ENCODE peak calls at places on chromosome 13, in seven cellular contexts. U, I, Q, J, H, W and C are unnamed samples.

GRCh38 chr13:101473458-101473857 is 21.0 kb downstream of the ITGBL1 start:
- DNase-seq in W (no peak), U (no peak), H (no peak), J (no peak), Q (no peak), I (no peak), C (no peak)

GRCh38 chr13:76523740-76524382 is 362.3 kb downstream of the KCTD12 start:
- DNase-seq in Q (no peak), W (no peak), U (peak; percentile 66), I (no peak), J (no peak), H (no peak), C (no peak)

GRCh38 chr13:110232756-110233155 is 74.2 kb downstream of the COL4A1 start:
- DNase-seq in I (no peak), U (no peak), Q (no peak), J (no peak), W (no peak), H (no peak), C (no peak)

GRCh38 chr13:94764576-94765321 is 52.4 kb upstream of the SOX21 start:
- DNase-seq in I (no peak), Q (no peak), H (no peak), W (no peak), J (no peak), U (no peak), C (peak; percentile 66)

GRCh38 chr13:114074671-114075315 is 57.6 kb downstream of the RASA3 start:
- DNase-seq in Q (no peak), I (no peak), H (no peak), J (no peak), W (no peak), U (no peak), C (no peak)

GRCh38 chr13:27625839-27626238 is 4.1 kb downstream of the POLR1D start:
- DNase-seq in I (no peak), H (no peak), U (no peak), Q (no peak), J (no peak), W (no peak), C (no peak)

GRCh38 chr13:66845393-66845792 is 384.7 kb downstream of the PCDH9 start:
- DNase-seq in J (no peak), W (no peak), U (no peak), H (no peak), Q (no peak), I (no peak), C (no peak)

GRCh38 chr13:110561335-110562033 is at the start of gene RAB20:
- DNase-seq in H (peak; percentile 56), W (peak; percentile 27), Q (peak; percentile 56), U (peak; percentile 71), J (peak; percentile 45), I (peak; percentile 27), C (peak; percentile 88)

GRCh38 chr13:46232281-46232680 is 20.6 kb downstream of the LRRC63 start:
- DNase-seq in J (no peak), U (no peak), H (no peak), Q (no peak), I (no peak), W (no peak), C (no peak)

GRCh38 chr13:79409828-79410227 is 3.8 kb upstream of the RBM26 start:
- DNase-seq in I (no peak), W (no peak), H (no peak), U (no peak), J (no peak), Q (no peak), C (no peak)

GRCh38 chr13:21123956-21124355 is 52.4 kb downstream of the SKA3 start:
- DNase-seq in Q (no peak), J (no peak), I (no peak), U (no peak), H (no peak), W (no peak), C (no peak)

GRCh38 chr13:82817133-82817532 is 1065.1 kb downstream of the SLITRK1 start:
- DNase-seq in U (no peak), Q (no peak), H (no peak), J (no peak), W (no peak), I (no peak), C (no peak)

GRCh38 chr13:80141114-80141849 is 199.6 kb downstream of the SPRY2 start:
- DNase-seq in W (no peak), I (peak; percentile 43), H (no peak), J (no peak), Q (no peak), U (no peak), C (peak; percentile 11)

GRCh38 chr13:97567510-97568243 is 133.7 kb downstream of the RAP2A start:
- DNase-seq in J (peak; percentile 18), I (no peak), Q (no peak), H (no peak), W (no peak), U (peak; percentile 68), C (no peak)

GRCh38 chr13:51576754-51577153 is 7.5 kb upstream of the WDFY2 start:
- DNase-seq in H (no peak), Q (no peak), W (no peak), J (no peak), I (no peak), U (no peak), C (no peak)

GRCh38 chr13:47679391-47679790 is 321.7 kb downstream of the SUCLA2 start:
- DNase-seq in Q (no peak), U (no peak), I (no peak), H (no peak), J (no peak), W (no peak), C (no peak)

GRCh38 chr13:38577048-38577447 is 109.8 kb upstream of the FREM2 start:
- DNase-seq in H (no peak), I (no peak), Q (no peak), W (no peak), U (peak; percentile 3), J (no peak), C (peak; percentile 54)

GRCh38 chr13:45690636-45691035 is 11.5 kb upstream of the CBY2 start:
- DNase-seq in Q (no peak), H (no peak), W (no peak), J (no peak), U (no peak), I (no peak), C (no peak)

GRCh38 chr13:36920612-36921185 is 661 bp upstream of the SMAD9 start:
- DNase-seq in U (no peak), Q (no peak), W (no peak), I (no peak), H (no peak), J (no peak), C (no peak)

GRCh38 chr13:109673477-109673876 is 112.9 kb downstream of the IRS2 start:
- DNase-seq in U (no peak), J (no peak), H (no peak), Q (no peak), I (no peak), W (no peak), C (no peak)

GRCh38 chr13:113400621-113401451 is 36.9 kb upstream of the GRTP1 start:
- DNase-seq in U (no peak), W (no peak), I (peak; percentile 84), J (no peak), H (no peak), Q (no peak), C (no peak)

GRCh38 chr13:51714663-51715168 is 89.2 kb downstream of the DHRS12 start:
- DNase-seq in H (no peak), W (no peak), J (no peak), Q (no peak), U (peak; percentile 59), I (no peak), C (peak; percentile 57)

GRCh38 chr13:81302125-81302524 is 961.2 kb upstream of the SPRY2 start:
- DNase-seq in I (no peak), U (no peak), H (peak; percentile 2), Q (no peak), J (no peak), W (no peak), C (no peak)

GRCh38 chr13:42985312-42986175 is 6.5 kb downstream of the EPSTI1 start:
- DNase-seq in W (no peak), Q (no peak), I (no peak), J (no peak), U (peak; percentile 18), H (no peak), C (no peak)

GRCh38 chr13:46668906-46669525 is 116.0 kb downstream of the LRCH1 start:
- DNase-seq in W (no peak), J (no peak), U (no peak), H (no peak), I (peak; percentile 17), Q (no peak), C (no peak)

GRCh38 chr13:41231786-41232185 is 31.6 kb downstream of the MTRF1 start:
- DNase-seq in W (no peak), I (no peak), J (no peak), U (peak; percentile 28), H (peak; percentile 58), Q (no peak), C (peak; percentile 14)

GRCh38 chr13:93776936-93777335 is 550.3 kb downstream of the GPC6 start:
- DNase-seq in W (no peak), U (no peak), J (no peak), Q (no peak), H (no peak), I (no peak), C (no peak)